ENCODE peak calls at places on chromosomes 6 and 20, in six cellular contexts. I, R, O, W, E and C are unnamed samples.

GRCh38 chr6:1831030-1831429 is 221.3 kb downstream of the FOXC1 start:
- DNase-seq in R (no peak), E (no peak), O (no peak), I (no peak), W (no peak), C (no peak)

GRCh38 chr6:28137458-28138020 is 4.1 kb upstream of the ZKSCAN8 start:
- DNase-seq in I (peak), E (no peak), R (no peak), O (no peak), W (no peak), C (no peak)

GRCh38 chr6:12608874-12609273 is 107.7 kb upstream of the PHACTR1 start:
- DNase-seq in O (no peak), E (no peak), R (no peak), I (peak), W (no peak), C (no peak)

GRCh38 chr6:167956983-167957492 is 40.4 kb upstream of the KIF25 start:
- DNase-seq in E (no peak), O (no peak), W (peak), R (no peak), I (no peak), C (no peak)

GRCh38 chr20:61708891-61709290 is 356.8 kb downstream of the TAF4 start:
- DNase-seq in O (no peak), I (no peak), R (no peak), E (no peak), W (no peak), C (no peak)

GRCh38 chr20:61297981-61298380 is 45.9 kb downstream of the CDH4 start:
- DNase-seq in O (no peak), E (no peak), I (peak), R (peak), W (peak), C (no peak)

GRCh38 chr6:52554684-52555280 is 22.1 kb downstream of the TRAM2 start:
- DNase-seq in O (no peak), I (no peak), R (no peak), W (peak), E (no peak), C (no peak)

GRCh38 chr6:39714802-39715201 is 10.4 kb downstream of the KIF6 start:
- DNase-seq in O (no peak), R (no peak), W (no peak), I (no peak), E (no peak), C (no peak)

GRCh38 chr6:12066297-12066696 is 54.2 kb downstream of the HIVEP1 start:
- DNase-seq in O (no peak), R (peak), I (peak), E (no peak), W (peak), C (peak)

GRCh38 chr20:17343091-17343490 is 116.3 kb downstream of the PCSK2 start:
- DNase-seq in R (no peak), I (no peak), W (no peak), O (no peak), E (no peak), C (no peak)

GRCh38 chr20:17627101-17627950 is 54.7 kb downstream of the RRBP1 start:
- DNase-seq in W (no peak), R (no peak), I (no peak), E (no peak), O (no peak), C (no peak)

GRCh38 chr6:90098637-90099036 is 198.0 kb downstream of the BACH2 start:
- DNase-seq in I (no peak), E (no peak), W (no peak), R (no peak), O (no peak), C (no peak)

GRCh38 chr6:14278000-14278399 is 160.4 kb downstream of the CD83 start:
- DNase-seq in O (no peak), W (no peak), I (no peak), E (no peak), R (no peak), C (no peak)